ENCODE peak calls at places on chromosomes 12 and 14, in five cellular contexts. One of them, this sample, is unnamed. For H3K4me1, the result is how much of the 10 kb centered on the place peaks cover.

GRCh38 chr12:129579879-129580278 is 323.9 kb downstream of the TMEM132D start:
- DNase-seq in tibial artery: no peak
- DNase-seq in ascending aorta: no peak
- DNase-seq in suprapubic skin: no peak
- DNase-seq in BE2C: no peak
- DNase-seq in this sample: no peak

GRCh38 chr14:59464651-59465569 is at the start of gene GPR135:
- DNase-seq in BE2C: peak
- DNase-seq in ascending aorta: peak
- DNase-seq in tibial artery: peak
- DNase-seq in suprapubic skin: peak
- DNase-seq in this sample: peak

GRCh38 chr12:57261385-57261784 is 10.4 kb upstream of the STAC3 start:
- DNase-seq in tibial artery: no peak
- DNase-seq in suprapubic skin: no peak
- DNase-seq in ascending aorta: no peak
- DNase-seq in BE2C: no peak
- DNase-seq in this sample: no peak

GRCh38 chr12:118377891-118378470 is 1.6 kb downstream of the SUDS3 start:
- DNase-seq in BE2C: peak
- DNase-seq in suprapubic skin: no peak
- DNase-seq in ascending aorta: peak
- DNase-seq in tibial artery: peak
- DNase-seq in this sample: no peak

GRCh38 chr12:27685274-27685673 is 11.0 kb upstream of the REP15 start:
- DNase-seq in ascending aorta: no peak
- DNase-seq in BE2C: no peak
- DNase-seq in tibial artery: no peak
- DNase-seq in suprapubic skin: no peak
- DNase-seq in this sample: no peak

GRCh38 chr14:49218436-49219092 is 367.6 kb downstream of the RPS29 start:
- DNase-seq in BE2C: no peak
- DNase-seq in ascending aorta: no peak
- DNase-seq in tibial artery: no peak
- DNase-seq in suprapubic skin: no peak
- DNase-seq in this sample: no peak

GRCh38 chr12:125688881-125689280 is 623.6 kb downstream of the AACS start:
- DNase-seq in suprapubic skin: no peak
- DNase-seq in tibial artery: no peak
- DNase-seq in ascending aorta: no peak
- DNase-seq in BE2C: no peak
- DNase-seq in this sample: no peak

GRCh38 chr12:65016881-65017650 is 104.0 kb downstream of the WIF1 start:
- DNase-seq in suprapubic skin: no peak
- DNase-seq in tibial artery: no peak
- DNase-seq in ascending aorta: no peak
- DNase-seq in BE2C: no peak
- DNase-seq in this sample: peak

GRCh38 chr14:22557846-22558220 is 31.2 kb downstream of the DAD1 start:
- DNase-seq in ascending aorta: no peak
- DNase-seq in suprapubic skin: no peak
- DNase-seq in tibial artery: no peak
- DNase-seq in BE2C: no peak
- DNase-seq in this sample: no peak

GRCh38 chr14:22555573-22556011 is 33.4 kb downstream of the DAD1 start:
- DNase-seq in ascending aorta: peak
- DNase-seq in suprapubic skin: no peak
- DNase-seq in tibial artery: no peak
- DNase-seq in BE2C: no peak
- DNase-seq in this sample: peak

GRCh38 chr14:22554706-22555572 is 34.1 kb downstream of the DAD1 start:
- DNase-seq in tibial artery: no peak
- DNase-seq in ascending aorta: peak
- DNase-seq in BE2C: no peak
- DNase-seq in suprapubic skin: no peak
- DNase-seq in this sample: no peak

GRCh38 chr14:22556990-22557623 is 31.9 kb downstream of the DAD1 start:
- DNase-seq in tibial artery: peak
- DNase-seq in suprapubic skin: peak
- DNase-seq in BE2C: peak
- DNase-seq in ascending aorta: peak
- DNase-seq in this sample: peak

DNA sequence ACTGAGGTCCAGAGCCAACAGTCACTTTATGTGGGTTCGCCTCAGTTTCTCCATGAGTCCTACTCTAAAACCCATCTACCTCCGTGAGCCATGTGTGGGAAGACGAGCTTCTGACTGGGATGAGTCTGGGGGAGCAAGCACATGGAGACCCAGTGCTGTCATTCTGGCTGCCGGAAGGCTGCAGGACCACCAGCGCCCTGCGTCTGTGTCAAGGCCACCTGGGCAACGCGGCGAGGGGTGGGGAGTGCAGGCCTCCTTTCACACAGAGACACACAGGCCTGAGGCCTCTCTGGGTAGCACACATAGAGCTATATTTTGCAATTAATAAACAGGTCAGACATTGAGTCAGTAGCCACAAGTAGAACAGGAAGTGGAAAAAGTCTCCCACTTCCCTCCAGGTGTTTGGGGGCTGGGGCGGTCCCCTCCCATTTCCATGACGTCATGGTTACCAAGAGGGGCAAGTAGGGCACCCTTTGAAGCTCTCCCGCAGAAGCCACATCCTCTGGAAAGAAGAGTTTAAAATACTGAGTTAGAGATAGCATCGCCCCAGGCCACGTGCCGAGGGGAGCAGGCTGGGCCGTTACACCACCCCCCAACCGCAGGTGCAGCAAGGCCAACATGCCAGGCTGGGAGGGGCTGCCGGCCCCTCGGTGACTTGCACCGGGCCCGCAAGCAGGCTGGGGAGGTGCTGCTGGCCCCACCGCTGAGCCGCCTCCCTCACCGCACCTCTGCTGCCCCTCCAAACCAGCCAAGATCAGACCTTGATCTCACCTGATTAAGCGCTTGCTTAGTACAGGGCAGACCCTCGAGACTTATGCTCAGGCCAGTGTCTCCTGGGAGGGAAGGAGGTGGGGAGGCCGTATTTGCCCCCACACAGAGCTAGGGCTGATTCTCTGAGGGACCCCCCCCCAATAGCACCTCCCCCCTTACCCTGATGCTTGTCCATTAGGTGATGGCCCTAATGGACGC is 32.7 kb downstream of the DAD1 start:
- DNase-seq in ascending aorta: peak
- DNase-seq in suprapubic skin: peak
- DNase-seq in BE2C: no peak
- DNase-seq in tibial artery: no peak
- DNase-seq in this sample: peak
- TF ChIP-seq CTCF in ascending aorta: no peak
- TF ChIP-seq CTCF in suprapubic skin: no peak
- TF ChIP-seq CTCF in BE2C: no peak
- TF ChIP-seq CTCF in tibial artery: no peak
- TF ChIP-seq CTCF in this sample: peak

DNA sequence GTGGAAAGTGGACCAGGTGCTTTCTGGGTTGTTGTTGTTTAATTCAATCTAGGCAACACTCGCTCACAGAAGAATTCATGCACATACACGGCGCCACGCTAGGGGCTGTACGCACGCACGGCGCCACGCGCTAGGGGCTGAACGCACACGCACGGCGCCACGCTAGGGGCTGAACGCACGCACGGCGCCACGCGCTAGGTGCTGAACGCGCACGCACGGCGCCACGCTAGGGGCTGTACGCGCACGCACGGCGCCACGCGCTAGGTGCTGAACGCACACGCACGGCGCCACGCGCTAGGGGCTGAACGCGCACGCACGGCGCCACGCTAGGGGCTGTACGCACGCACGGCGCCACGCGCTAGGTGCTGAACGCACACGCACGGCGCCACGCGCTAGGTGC is 54.3 kb downstream of the NINJ2 start:
- DNase-seq in tibial artery: peak
- DNase-seq in BE2C: no peak
- DNase-seq in ascending aorta: no peak
- DNase-seq in suprapubic skin: no peak
- DNase-seq in this sample: no peak
- H3K4me1 ChIP-seq in tibial artery: under half
- H3K4me1 ChIP-seq in BE2C: under half
- H3K4me1 ChIP-seq in ascending aorta: under half
- H3K4me1 ChIP-seq in suprapubic skin: under half
- H3K4me1 ChIP-seq in this sample: under half

GRCh38 chr14:93012516-93013367 is 89.8 kb downstream of the CHGA start:
- DNase-seq in BE2C: no peak
- DNase-seq in tibial artery: no peak
- DNase-seq in suprapubic skin: no peak
- DNase-seq in ascending aorta: no peak
- DNase-seq in this sample: no peak

GRCh38 chr14:93013368-93013719 is 90.4 kb downstream of the CHGA start:
- DNase-seq in suprapubic skin: no peak
- DNase-seq in BE2C: peak
- DNase-seq in tibial artery: peak
- DNase-seq in ascending aorta: peak
- DNase-seq in this sample: no peak

GRCh38 chr14:93015039-93015438 is 92.1 kb downstream of the CHGA start:
- DNase-seq in suprapubic skin: no peak
- DNase-seq in BE2C: no peak
- DNase-seq in tibial artery: no peak
- DNase-seq in ascending aorta: no peak
- DNase-seq in this sample: no peak

GRCh38 chr14:93015505-93015904 is 92.6 kb downstream of the CHGA start:
- DNase-seq in tibial artery: no peak
- DNase-seq in BE2C: no peak
- DNase-seq in ascending aorta: no peak
- DNase-seq in suprapubic skin: no peak
- DNase-seq in this sample: no peak

DNA sequence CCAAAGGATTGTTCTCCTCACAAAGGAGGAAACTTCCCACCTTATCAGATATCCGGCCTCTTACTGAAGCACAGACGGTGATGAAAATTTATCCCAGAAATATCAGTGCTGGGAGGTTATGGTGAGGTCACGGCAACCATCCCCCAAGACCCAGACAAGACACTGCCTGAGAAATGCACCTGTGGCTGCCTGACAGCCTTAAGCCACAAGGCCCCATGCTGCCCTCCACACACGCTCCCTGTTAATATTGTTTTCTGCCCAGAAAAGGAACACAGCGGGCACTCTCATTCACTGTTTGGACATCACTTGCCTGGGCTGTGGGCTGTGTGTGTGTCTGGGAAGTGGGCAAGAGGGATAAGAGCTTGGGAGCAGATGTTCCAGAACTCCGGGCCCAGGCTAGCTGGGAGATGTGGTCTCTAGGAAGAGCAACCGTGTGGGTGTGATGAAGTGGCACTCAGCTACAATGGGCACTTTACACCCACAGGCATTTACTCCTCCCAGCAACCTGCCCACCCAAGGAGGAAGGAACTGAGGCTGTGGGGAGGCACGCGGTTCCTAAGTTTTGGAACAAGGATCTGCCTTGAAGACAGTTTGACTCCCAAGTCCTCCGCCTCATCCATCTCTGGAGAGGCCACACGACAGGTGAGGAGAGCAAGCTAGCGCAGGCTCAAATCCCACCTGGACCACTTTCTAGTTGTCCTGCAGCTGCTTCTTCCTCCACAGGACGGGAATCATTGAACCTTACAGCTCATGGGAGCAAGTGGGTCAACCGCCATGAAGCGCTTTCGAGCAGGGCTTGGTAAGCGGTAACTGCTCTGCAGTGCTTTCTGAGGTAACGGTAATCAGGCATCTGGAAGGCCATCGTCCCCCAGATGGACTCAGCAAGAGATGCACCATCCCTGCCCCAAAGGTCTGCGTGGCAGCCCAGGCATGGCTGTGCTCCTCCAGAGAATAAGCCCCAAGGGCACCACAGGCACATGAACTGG is 91.4 kb downstream of the CHGA start:
- DNase-seq in suprapubic skin: no peak
- DNase-seq in ascending aorta: no peak
- DNase-seq in BE2C: no peak
- DNase-seq in tibial artery: no peak
- DNase-seq in this sample: no peak
- TF ChIP-seq CTCF in suprapubic skin: no peak
- TF ChIP-seq CTCF in ascending aorta: no peak
- TF ChIP-seq CTCF in BE2C: no peak
- TF ChIP-seq CTCF in tibial artery: no peak
- TF ChIP-seq CTCF in this sample: no peak

DNA sequence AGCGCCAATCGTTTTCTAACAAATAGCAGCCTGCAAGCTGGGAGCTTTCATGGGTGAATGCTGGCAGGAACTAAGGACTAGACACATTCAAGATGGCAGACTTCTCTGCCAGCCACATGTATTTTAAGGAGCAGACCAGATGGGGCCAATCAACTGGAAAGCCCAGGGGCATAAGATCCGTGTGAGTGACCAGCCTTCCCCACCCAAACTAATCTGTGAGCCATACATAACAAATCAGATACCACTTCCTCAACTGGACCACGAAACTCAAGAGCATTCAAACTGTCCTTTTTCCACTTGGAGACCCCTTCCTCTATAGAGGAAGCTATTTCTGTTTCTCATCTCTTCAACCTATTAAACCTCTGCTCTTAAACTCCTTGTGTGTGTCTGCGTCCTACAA is 9.7 kb downstream of the TCL1B start:
- DNase-seq in ascending aorta: no peak
- DNase-seq in tibial artery: no peak
- DNase-seq in BE2C: no peak
- DNase-seq in suprapubic skin: no peak
- DNase-seq in this sample: no peak
- H3K4me1 ChIP-seq in ascending aorta: under half
- H3K4me1 ChIP-seq in tibial artery: under half
- H3K4me1 ChIP-seq in BE2C: under half
- H3K4me1 ChIP-seq in suprapubic skin: under half
- H3K4me1 ChIP-seq in this sample: under half

DNA sequence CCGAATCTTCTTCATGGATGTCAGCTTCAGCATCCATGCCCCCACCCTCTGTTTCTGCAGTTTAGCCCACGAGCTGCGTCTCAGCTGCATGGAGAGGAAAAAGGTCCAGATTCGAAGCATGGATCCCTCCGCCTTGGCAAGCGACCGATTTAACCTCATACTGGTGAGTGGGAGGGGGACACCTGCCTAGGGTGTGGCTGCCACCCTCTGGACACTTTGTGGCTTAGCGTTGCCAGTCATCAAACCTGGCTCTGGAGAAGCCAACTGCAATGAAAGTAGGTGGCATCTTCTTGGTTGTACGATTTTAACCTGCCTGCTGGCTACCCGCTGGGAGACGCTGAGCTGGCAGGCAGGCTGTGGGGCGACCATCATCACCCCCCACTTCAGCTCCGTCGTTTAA is 16.7 kb downstream of the DCAF4 start:
- DNase-seq in suprapubic skin: no peak
- DNase-seq in tibial artery: no peak
- DNase-seq in BE2C: no peak
- DNase-seq in ascending aorta: no peak
- DNase-seq in this sample: no peak
- TF ChIP-seq CTCF in suprapubic skin: no peak
- TF ChIP-seq CTCF in tibial artery: no peak
- TF ChIP-seq CTCF in BE2C: peak
- TF ChIP-seq CTCF in ascending aorta: no peak
- TF ChIP-seq CTCF in this sample: peak

GRCh38 chr12:85278598-85279448 is 1.2 kb upstream of the ALX1 start:
- DNase-seq in suprapubic skin: no peak
- DNase-seq in tibial artery: no peak
- DNase-seq in ascending aorta: no peak
- DNase-seq in BE2C: no peak
- DNase-seq in this sample: no peak
- H3K4me1 ChIP-seq in suprapubic skin: under half
- H3K4me1 ChIP-seq in tibial artery: under half
- H3K4me1 ChIP-seq in ascending aorta: under half
- H3K4me1 ChIP-seq in BE2C: under half
- H3K4me1 ChIP-seq in this sample: under half

GRCh38 chr12:131137836-131138637 is 184.3 kb downstream of the ADGRD1 start:
- DNase-seq in ascending aorta: no peak
- DNase-seq in tibial artery: no peak
- DNase-seq in suprapubic skin: no peak
- DNase-seq in BE2C: peak
- DNase-seq in this sample: no peak
- TF ChIP-seq CTCF in ascending aorta: no peak
- TF ChIP-seq CTCF in tibial artery: no peak
- TF ChIP-seq CTCF in suprapubic skin: no peak
- TF ChIP-seq CTCF in BE2C: peak
- TF ChIP-seq CTCF in this sample: no peak